ENCODE peak calls at places on chromosomes 5 and 9, in four cellular contexts. L is IMR-90, D is H1, G is mesenchymal stem cell. V is an unnamed sample.

GRCh38 chr5:61342066-61342465 is 10.0 kb downstream of the ZSWIM6 start:
- DNase-seq in D (no peak), L (peak; percentile 70), G (peak; percentile 75), V (no peak)

GRCh38 chr9:17318821-17319320 is 184.0 kb downstream of the CNTLN start:
- DNase-seq in D (no peak), L (peak; percentile 27), G (no peak), V (no peak)

GRCh38 chr5:137617806-137618205 is 118.1 kb downstream of the KLHL3 start:
- DNase-seq in D (no peak), L (peak; percentile 55), G (peak; percentile 27), V (no peak)

GRCh38 chr5:154972476-154973080 is 31.7 kb downstream of the MRPL22 start:
- DNase-seq in D (no peak), G (peak; percentile 38), L (peak; percentile 53), V (peak; percentile 26)

GRCh38 chr5:103461223-103461622 is 101.4 kb downstream of the NUDT12 start:
- DNase-seq in L (peak; percentile 64), G (peak; percentile 12), D (no peak), V (no peak)

GRCh38 chr9:109258619-109259321 is 62.1 kb downstream of the EPB41L4B start:
- DNase-seq in L (no peak), G (no peak), D (no peak), V (peak; percentile 24)

GRCh38 chr5:1019001-1019651 is 10.5 kb downstream of the NKD2 start:
- DNase-seq in D (no peak), L (no peak), G (no peak), V (no peak)

GRCh38 chr9:84136119-84136868 is 155.7 kb downstream of the RMI1 start:
- DNase-seq in D (no peak), L (peak; percentile 29), G (peak; percentile 78), V (no peak)

GRCh38 chr9:137669261-137669672 is 50.5 kb downstream of the EHMT1 start:
- DNase-seq in D (no peak), G (no peak), L (no peak), V (no peak)

GRCh38 chr9:101388507-101388993 is 3.7 kb upstream of the BAAT start:
- DNase-seq in D (no peak), L (no peak), G (no peak), V (no peak)

GRCh38 chr9:108535526-108535925 is 320.3 kb downstream of the ACTL7B start:
- DNase-seq in D (no peak), G (no peak), L (no peak), V (no peak)

GRCh38 chr5:124195416-124195815 is 551.0 kb downstream of the ZNF608 start:
- DNase-seq in L (no peak), D (no peak), G (no peak), V (no peak)

GRCh38 chr5:74639538-74640449 is 734 bp downstream of the ENC1 start:
- DNase-seq in L (peak; percentile 49), D (no peak), G (peak; percentile 68), V (no peak)

GRCh38 chr5:120848883-120849282 is 384.8 kb downstream of the PRR16 start:
- DNase-seq in G (no peak), D (no peak), L (no peak), V (no peak)

GRCh38 chr5:138472353-138472752 is 7.1 kb downstream of the EGR1 start:
- DNase-seq in G (peak; percentile 76), D (no peak), L (no peak), V (no peak)

GRCh38 chr5:120684749-120685415 is 220.8 kb downstream of the PRR16 start:
- DNase-seq in G (no peak), L (peak; percentile 12), D (no peak), V (no peak)

GRCh38 chr9:69961834-69962233 is 81.8 kb upstream of the MAMDC2 start:
- DNase-seq in D (no peak), L (no peak), G (no peak), V (no peak)

GRCh38 chr9:14238044-14238443 is 75.9 kb downstream of the NFIB start:
- DNase-seq in G (peak; percentile 34), D (no peak), L (peak; percentile 18), V (no peak)

GRCh38 chr9:128108784-128109709 is 18.5 kb downstream of the PTGES2 start:
- DNase-seq in L (no peak), G (no peak), D (no peak), V (no peak)

GRCh38 chr9:136848393-136849037 is 694 bp upstream of the PHPT1 start:
- DNase-seq in G (no peak), L (no peak), D (no peak), V (peak; percentile 27)

GRCh38 chr5:135308245-135308644 is 90.8 kb downstream of the MACROH2A1 start:
- DNase-seq in D (no peak), G (peak; percentile 74), L (peak; percentile 75), V (no peak)

GRCh38 chr9:95077053-95077765 is 240.3 kb downstream of the FANCC start:
- DNase-seq in G (no peak), D (no peak), L (no peak), V (no peak)

GRCh38 chr5:15587941-15588340 is 88.0 kb downstream of the FBXL7 start:
- DNase-seq in D (no peak), G (no peak), L (no peak), V (no peak)

GRCh38 chr5:14745753-14746152 is 81.2 kb downstream of the OTULIN start:
- DNase-seq in G (no peak), L (no peak), D (no peak), V (no peak)

DNA sequence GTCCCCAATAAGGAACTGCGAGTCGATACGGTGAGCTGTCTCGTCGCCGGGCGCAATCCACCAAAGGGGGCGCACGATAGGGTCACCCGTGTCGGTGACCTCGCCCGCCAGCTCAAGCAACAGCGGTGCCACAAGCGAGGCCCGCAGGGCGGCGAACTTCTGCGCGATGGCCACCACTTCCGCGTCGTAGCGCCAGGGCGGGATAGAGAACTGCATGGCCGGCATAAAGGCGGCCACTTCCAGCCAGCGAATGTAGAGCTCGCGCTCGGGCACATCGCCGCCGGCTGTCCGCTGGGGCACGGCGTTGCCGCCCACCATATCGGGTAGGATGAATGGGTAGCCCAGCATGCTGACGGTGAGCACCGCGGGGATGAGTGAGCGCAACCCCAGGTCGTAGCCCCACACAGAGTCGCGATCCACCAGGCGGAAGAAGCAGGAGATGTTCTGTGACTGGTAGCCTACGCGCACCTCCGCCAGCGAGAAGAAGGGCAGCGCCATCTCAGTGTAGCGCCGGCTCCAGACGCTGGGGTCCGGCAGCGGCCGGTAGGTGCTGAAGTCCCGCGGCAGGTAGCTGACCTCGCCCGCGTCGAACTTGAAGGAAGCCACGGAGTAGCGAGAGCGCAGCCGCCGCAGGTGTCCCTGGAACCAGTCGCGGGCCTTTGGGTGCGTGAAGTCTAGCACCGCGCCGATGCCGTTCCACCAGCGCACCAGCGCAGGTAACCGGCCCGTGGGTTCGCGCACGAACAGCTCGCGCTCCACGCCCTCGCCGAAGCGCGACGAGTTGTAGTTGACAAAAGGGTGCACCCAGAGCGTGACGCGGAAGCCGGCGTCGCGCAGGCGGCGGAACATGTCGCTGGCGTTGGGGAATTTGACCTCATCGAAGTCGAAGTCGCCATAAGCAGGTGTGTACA is 5.5 kb downstream of the MYORG start:
- DNase-seq in D (no peak), G (no peak), L (no peak), V (no peak)
- H2AK5ac ChIP-seq in D (no peak overlapping the region), G (no peak overlapping the region), L (no peak overlapping the region), V (peak overlapping the region; percentile 64)

GRCh38 chr5:8254674-8255073 is 385.7 kb downstream of the MTRR start:
- DNase-seq in G (no peak), D (no peak), L (no peak), V (no peak)

GRCh38 chr5:8253376-8253775 is 384.4 kb downstream of the MTRR start:
- DNase-seq in L (no peak), D (no peak), G (no peak), V (no peak)

GRCh38 chr5:8258808-8259207 is 389.9 kb downstream of the MTRR start:
- DNase-seq in G (no peak), D (no peak), L (no peak), V (no peak)
- H3K18ac ChIP-seq in G (no peak overlapping the region), D (no peak overlapping the region), L (no peak overlapping the region), V (no peak overlapping the region)

GRCh38 chr5:37694867-37695266 is 145.0 kb downstream of the GDNF start:
- DNase-seq in D (no peak), L (no peak), G (no peak), V (no peak)
- H3K23ac ChIP-seq in D (no peak overlapping the region), L (no peak overlapping the region), G (no peak overlapping the region), V (no peak overlapping the region)

GRCh38 chr9:96418074-96418919 is at the start of gene ZNF367:
- DNase-seq in L (peak; percentile 95), G (peak; percentile 99), D (peak; percentile 66), V (peak; percentile 96)

GRCh38 chr9:96419691-96419969 is 1.5 kb upstream of the ZNF367 start:
- DNase-seq in D (no peak), L (no peak), G (peak; percentile 11), V (no peak)

GRCh38 chr9:96420468-96421219 is 2.5 kb upstream of the ZNF367 start:
- DNase-seq in D (peak; percentile 70), L (peak; percentile 89), G (peak; percentile 78), V (peak; percentile 40)

GRCh38 chr9:96417610-96418073 is 528 bp downstream of the ZNF367 start:
- DNase-seq in G (peak; percentile 22), D (no peak), L (no peak), V (peak; percentile 18)

DNA sequence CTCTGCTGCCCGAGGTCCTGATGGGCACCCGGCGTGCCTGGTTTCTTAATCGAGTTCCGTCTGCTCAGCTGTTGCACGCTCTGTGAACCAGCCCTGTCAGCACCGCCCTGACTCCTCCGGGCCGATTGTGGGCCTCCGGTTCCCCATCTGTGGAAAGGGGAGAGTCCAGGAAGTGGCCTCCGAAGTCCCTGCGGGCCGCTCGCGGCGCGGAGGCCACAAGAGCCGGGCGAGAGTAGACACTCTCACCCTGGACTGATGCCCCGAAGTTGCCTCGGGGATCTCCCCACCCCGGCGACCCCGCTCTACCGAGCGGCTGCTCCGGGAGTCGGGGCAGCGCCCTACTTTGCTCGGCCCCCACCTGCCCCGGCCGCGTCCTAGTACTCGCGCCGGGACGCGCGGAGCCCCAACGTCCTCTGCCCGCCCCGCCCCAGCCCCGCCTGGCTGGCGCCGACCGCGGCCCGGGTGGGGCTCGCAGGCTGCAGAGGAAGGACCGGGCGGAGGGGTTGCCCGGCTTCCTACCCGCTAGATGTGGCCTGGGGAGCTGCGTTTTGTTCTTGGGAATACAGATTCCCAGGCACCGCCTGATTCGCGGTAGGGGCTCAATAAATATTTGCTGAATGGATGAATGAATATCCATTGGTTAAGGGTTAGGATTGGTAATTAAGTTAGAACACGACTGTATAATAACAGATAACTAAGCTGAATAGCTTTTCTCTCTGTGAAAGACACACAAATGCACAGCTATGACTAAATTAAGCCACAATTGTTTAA is 935 bp upstream of the ZNF367 start:
- DNase-seq in G (no peak), D (no peak), L (peak; percentile 13), V (no peak)
- H2AK5ac ChIP-seq in G (peak overlapping the region; percentile 88), D (no peak overlapping the region), L (peak overlapping the region; percentile 93), V (peak overlapping the region; percentile 60)

GRCh38 chr5:72453260-72453775 is 53.9 kb downstream of the ZNF366 start:
- DNase-seq in D (no peak), G (peak; percentile 25), L (no peak), V (no peak)
- H3K18ac ChIP-seq in D (no peak overlapping the region), G (peak overlapping the region; percentile 74), L (peak overlapping the region; percentile 83), V (peak overlapping the region; percentile 8)

DNA sequence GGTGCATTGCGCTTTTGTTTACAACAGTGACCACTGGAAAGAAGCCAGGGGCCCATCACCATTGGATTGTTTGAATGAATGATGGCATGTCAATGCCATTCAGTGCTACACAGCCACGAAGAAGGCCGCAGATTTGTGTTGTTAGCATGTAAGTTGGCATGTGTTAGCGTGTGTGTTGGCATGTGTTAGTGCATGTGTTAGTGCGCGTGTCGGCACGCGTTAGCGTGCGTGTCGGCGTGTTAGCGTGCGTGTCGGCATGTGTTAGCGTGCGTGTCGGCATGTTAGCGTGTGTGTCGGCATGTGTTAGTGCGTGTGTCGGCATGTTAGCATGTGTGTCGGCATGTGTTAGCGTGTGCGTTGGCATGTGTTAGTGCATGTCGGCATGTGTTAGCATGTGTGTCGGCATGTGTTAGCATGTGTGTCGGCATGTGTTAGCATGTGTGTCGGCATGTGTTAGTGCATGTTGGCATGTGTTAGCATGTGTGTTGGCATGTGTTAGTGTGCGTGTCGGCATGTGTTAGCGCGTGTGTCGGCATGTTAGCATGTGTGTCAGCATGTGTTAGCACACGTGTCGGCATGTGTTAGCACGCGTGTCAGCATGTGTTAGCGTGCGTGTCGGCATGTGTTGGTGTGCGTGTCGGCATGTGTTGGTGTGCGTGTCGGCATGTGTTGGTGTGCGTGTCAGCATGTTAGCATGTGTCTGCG is 15.3 kb upstream of the ANKRD33B start:
- DNase-seq in G (no peak), L (no peak), D (no peak), V (no peak)
- H3K23ac ChIP-seq in G (no peak overlapping the region), L (no peak overlapping the region), D (no peak overlapping the region), V (peak overlapping the region; percentile 98)